ENCODE peak calls at places on chromosomes 6 and 20, in five cellular contexts. One of them, this sample, is unnamed.

GRCh38 chr6:39330476-39330875 is 8.0 kb upstream of the KCNK16 start:
- DNase-seq in HCT116: no peak
- DNase-seq in esophagus muscularis mucosa: no peak
- DNase-seq in breast epithelium: peak
- DNase-seq in Panc1: no peak
- DNase-seq in this sample: no peak

GRCh38 chr6:149935246-149935645 is 6.6 kb upstream of the ULBP2 start:
- DNase-seq in HCT116: no peak
- DNase-seq in esophagus muscularis mucosa: no peak
- DNase-seq in breast epithelium: no peak
- DNase-seq in Panc1: no peak
- DNase-seq in this sample: no peak

GRCh38 chr6:159431750-159432149 is 261.3 kb downstream of the SOD2 start:
- DNase-seq in HCT116: no peak
- DNase-seq in esophagus muscularis mucosa: peak
- DNase-seq in breast epithelium: no peak
- DNase-seq in Panc1: no peak
- DNase-seq in this sample: no peak

GRCh38 chr6:89007209-89008001 is 44.0 kb upstream of the RNGTT start:
- DNase-seq in HCT116: no peak
- DNase-seq in esophagus muscularis mucosa: no peak
- DNase-seq in breast epithelium: no peak
- DNase-seq in Panc1: no peak
- DNase-seq in this sample: no peak

GRCh38 chr6:36698196-36698595 is 570 bp downstream of the RAB44 start:
- DNase-seq in HCT116: no peak
- DNase-seq in esophagus muscularis mucosa: no peak
- DNase-seq in breast epithelium: no peak
- DNase-seq in Panc1: no peak
- DNase-seq in this sample: peak

GRCh38 chr6:119079288-119079809 is 885 bp upstream of the FAM184A start:
- DNase-seq in HCT116: no peak
- DNase-seq in esophagus muscularis mucosa: no peak
- DNase-seq in breast epithelium: no peak
- DNase-seq in Panc1: no peak
- DNase-seq in this sample: no peak

GRCh38 chr6:135108692-135109091 is 54.1 kb upstream of the HBS1L start:
- DNase-seq in HCT116: no peak
- DNase-seq in esophagus muscularis mucosa: no peak
- DNase-seq in breast epithelium: no peak
- DNase-seq in Panc1: no peak
- DNase-seq in this sample: no peak

GRCh38 chr6:50978631-50979030 is 160.0 kb downstream of the TFAP2B start:
- DNase-seq in HCT116: no peak
- DNase-seq in esophagus muscularis mucosa: no peak
- DNase-seq in breast epithelium: no peak
- DNase-seq in Panc1: no peak
- DNase-seq in this sample: no peak

GRCh38 chr6:46172176-46172575 is 1.4 kb upstream of the ENPP5 start:
- DNase-seq in HCT116: no peak
- DNase-seq in esophagus muscularis mucosa: no peak
- DNase-seq in breast epithelium: no peak
- DNase-seq in Panc1: no peak
- DNase-seq in this sample: no peak

DNA sequence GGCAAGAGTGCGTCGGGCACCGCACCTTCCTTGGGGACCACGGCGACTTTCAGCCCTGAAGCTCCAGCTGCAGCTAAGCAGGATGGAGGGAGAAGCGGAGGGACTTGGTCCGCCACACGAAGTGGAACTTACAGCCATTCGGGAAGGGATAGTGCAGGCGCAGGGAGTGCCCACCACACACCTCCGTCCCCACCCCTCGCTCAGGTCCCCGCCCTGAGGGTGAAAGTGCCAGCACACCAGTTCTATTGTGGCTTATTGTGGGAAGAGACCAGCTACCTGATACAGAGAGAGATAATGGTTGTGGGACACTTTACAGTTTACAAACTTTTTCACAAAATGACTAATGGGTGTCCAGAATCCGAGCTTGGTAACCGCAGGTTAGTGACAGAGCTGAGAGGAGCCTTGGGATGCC is 76.1 kb downstream of the IRF4 start:
- DNase-seq in HCT116: no peak
- DNase-seq in esophagus muscularis mucosa: no peak
- DNase-seq in breast epithelium: no peak
- DNase-seq in Panc1: no peak
- DNase-seq in this sample: peak
- H3K4me3 ChIP-seq in HCT116: no peak
- H3K4me3 ChIP-seq in esophagus muscularis mucosa: no peak
- H3K4me3 ChIP-seq in breast epithelium: no peak
- H3K4me3 ChIP-seq in Panc1: no peak
- H3K4me3 ChIP-seq in this sample: no peak

GRCh38 chr6:44029489-44030185 is 97.6 kb downstream of the MRPL14 start:
- DNase-seq in HCT116: no peak
- DNase-seq in esophagus muscularis mucosa: no peak
- DNase-seq in breast epithelium: no peak
- DNase-seq in Panc1: no peak
- DNase-seq in this sample: peak
- TF ChIP-seq CTCF in HCT116: no peak
- TF ChIP-seq CTCF in esophagus muscularis mucosa: no peak
- TF ChIP-seq CTCF in breast epithelium: no peak
- TF ChIP-seq CTCF in Panc1: no peak
- TF ChIP-seq CTCF in this sample: no peak

GRCh38 chr6:106439459-106439858 is 78.9 kb downstream of the CRYBG1 start:
- DNase-seq in HCT116: no peak
- DNase-seq in esophagus muscularis mucosa: no peak
- DNase-seq in breast epithelium: no peak
- DNase-seq in Panc1: no peak
- DNase-seq in this sample: no peak
- TF ChIP-seq POLR2AphosphoS5 in HCT116: no peak
- TF ChIP-seq POLR2AphosphoS5 in esophagus muscularis mucosa: no peak
- TF ChIP-seq POLR2AphosphoS5 in breast epithelium: no peak
- TF ChIP-seq POLR2AphosphoS5 in Panc1: no peak
- TF ChIP-seq POLR2AphosphoS5 in this sample: no peak

GRCh38 chr6:31145386-31145785 is 6.5 kb upstream of the PSORS1C2 start:
- DNase-seq in HCT116: no peak
- DNase-seq in esophagus muscularis mucosa: no peak
- DNase-seq in breast epithelium: no peak
- DNase-seq in Panc1: no peak
- DNase-seq in this sample: no peak
- H3K4me3 ChIP-seq in HCT116: no peak
- H3K4me3 ChIP-seq in esophagus muscularis mucosa: no peak
- H3K4me3 ChIP-seq in breast epithelium: no peak
- H3K4me3 ChIP-seq in Panc1: no peak
- H3K4me3 ChIP-seq in this sample: no peak

DNA sequence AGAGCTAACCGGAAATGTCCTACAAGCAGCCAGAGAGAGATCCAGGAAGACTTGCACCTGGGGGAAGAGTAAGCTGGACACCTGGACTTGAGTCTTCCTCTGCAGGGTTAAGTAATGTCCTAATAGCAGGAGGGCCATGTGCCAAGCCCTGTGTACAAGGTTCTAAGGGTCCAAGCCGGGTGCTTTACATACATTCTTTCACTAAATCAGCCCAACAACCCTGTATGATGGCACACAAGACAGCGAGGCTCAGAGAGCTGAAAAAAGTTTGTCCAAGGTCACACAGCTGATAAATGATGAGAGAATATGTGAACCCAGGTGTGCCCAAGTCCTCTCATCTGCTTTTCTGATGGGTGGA is 215.1 kb upstream of the CDYL start:
- DNase-seq in HCT116: no peak
- DNase-seq in esophagus muscularis mucosa: peak
- DNase-seq in breast epithelium: no peak
- DNase-seq in Panc1: no peak
- DNase-seq in this sample: no peak
- TF ChIP-seq CTCF in HCT116: no peak
- TF ChIP-seq CTCF in esophagus muscularis mucosa: no peak
- TF ChIP-seq CTCF in breast epithelium: no peak
- TF ChIP-seq CTCF in Panc1: no peak
- TF ChIP-seq CTCF in this sample: no peak

DNA sequence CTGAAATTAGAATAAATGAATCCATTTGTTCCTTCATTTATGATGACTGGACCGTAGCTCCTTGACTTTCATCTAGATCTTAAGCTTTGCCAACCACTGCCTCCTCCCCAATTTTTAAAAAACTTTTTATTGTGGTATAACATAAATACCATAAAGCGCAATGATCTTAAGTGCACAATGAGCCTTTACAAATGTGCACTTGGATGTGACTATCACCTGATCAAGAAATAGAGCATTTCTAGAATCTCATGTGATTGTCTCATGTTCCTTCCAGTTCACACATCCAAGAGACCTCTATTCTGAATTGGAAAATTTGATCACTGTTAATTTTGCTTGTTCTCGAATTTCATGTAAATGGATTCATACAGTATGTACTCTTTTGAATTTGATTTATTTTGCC is 442.1 kb downstream of the CDKAL1 start:
- DNase-seq in HCT116: no peak
- DNase-seq in esophagus muscularis mucosa: no peak
- DNase-seq in breast epithelium: no peak
- DNase-seq in Panc1: no peak
- DNase-seq in this sample: no peak
- TF ChIP-seq POLR2AphosphoS5 in HCT116: no peak
- TF ChIP-seq POLR2AphosphoS5 in esophagus muscularis mucosa: no peak
- TF ChIP-seq POLR2AphosphoS5 in breast epithelium: no peak
- TF ChIP-seq POLR2AphosphoS5 in Panc1: no peak
- TF ChIP-seq POLR2AphosphoS5 in this sample: no peak

GRCh38 chr20:48824830-48825550 is 2.8 kb downstream of the PREX1 start:
- DNase-seq in HCT116: no peak
- DNase-seq in esophagus muscularis mucosa: no peak
- DNase-seq in breast epithelium: no peak
- DNase-seq in Panc1: no peak
- DNase-seq in this sample: no peak
- H3K4me3 ChIP-seq in HCT116: no peak
- H3K4me3 ChIP-seq in esophagus muscularis mucosa: peak
- H3K4me3 ChIP-seq in breast epithelium: no peak
- H3K4me3 ChIP-seq in Panc1: peak
- H3K4me3 ChIP-seq in this sample: peak

DNA sequence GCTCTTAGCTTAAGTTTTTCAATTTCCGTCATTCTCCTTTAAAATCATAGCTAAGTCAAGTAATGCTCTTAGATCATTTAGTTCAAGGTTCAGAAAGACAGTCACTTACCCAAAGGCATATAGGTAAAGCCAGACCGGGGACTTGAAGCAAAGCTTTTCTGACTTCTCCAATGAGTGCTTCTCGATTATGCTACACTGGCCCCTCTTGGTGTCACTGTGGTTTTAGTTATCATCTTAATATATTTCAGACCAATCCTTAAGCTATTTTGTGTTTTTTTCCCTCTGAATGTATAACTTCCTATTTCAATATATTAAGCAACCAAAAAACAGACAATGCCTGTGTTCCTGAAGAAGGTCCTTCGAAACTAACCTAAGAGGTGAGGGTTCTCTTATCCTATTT is 3.8 kb downstream of the PRDM1 start:
- DNase-seq in HCT116: no peak
- DNase-seq in esophagus muscularis mucosa: peak
- DNase-seq in breast epithelium: no peak
- DNase-seq in Panc1: no peak
- DNase-seq in this sample: no peak
- TF ChIP-seq CTCF in HCT116: no peak
- TF ChIP-seq CTCF in esophagus muscularis mucosa: no peak
- TF ChIP-seq CTCF in breast epithelium: no peak
- TF ChIP-seq CTCF in Panc1: peak
- TF ChIP-seq CTCF in this sample: peak

This sample was measured in spleen.